ENCODE peak calls at places on chromosomes 13 and 19, in seven cellular contexts. S is HCT116, F is SK-N-SH, E is HepG2, T is H1, P is GM12878, Y is K562. H is an unnamed sample.

GRCh38 chr13:51674276-51674675 is 90.0 kb downstream of the WDFY2 start:
- DNase-seq in S (peak; percentile 12), F (no peak), E (no peak), T (no peak), P (no peak), Y (no peak), H (no peak)

GRCh38 chr13:26011996-26012688 is 39.7 kb downstream of the SHISA2 start:
- DNase-seq in S (no peak), F (no peak), E (no peak), T (peak; percentile 51), P (no peak), Y (no peak), H (no peak)

GRCh38 chr13:79749556-79749955 is 268.6 kb downstream of the NDFIP2 start:
- DNase-seq in S (no peak), F (no peak), E (no peak), T (no peak), P (no peak), Y (no peak), H (no peak)

GRCh38 chr19:12137541-12137940 is 2.6 kb downstream of the ZNF20 start:
- DNase-seq in S (no peak), F (no peak), E (peak; percentile 67), T (no peak), P (no peak), Y (no peak), H (no peak)

GRCh38 chr13:93169980-93170379 is 56.6 kb upstream of the GPC6 start:
- DNase-seq in S (no peak), F (no peak), E (peak; percentile 18), T (no peak), P (no peak), Y (no peak), H (no peak)

GRCh38 chr13:79538757-79539156 is 57.8 kb downstream of the NDFIP2 start:
- DNase-seq in S (no peak), F (no peak), E (no peak), T (no peak), P (no peak), Y (no peak), H (no peak)

GRCh38 chr13:113756441-113757097 is 2.5 kb upstream of the TMEM255B start:
- DNase-seq in S (no peak), F (no peak), E (no peak), T (no peak), P (no peak), Y (no peak), H (no peak)

GRCh38 chr13:37752156-37752555 is 117.4 kb downstream of the TRPC4 start:
- DNase-seq in S (no peak), F (no peak), E (no peak), T (no peak), P (no peak), Y (no peak), H (no peak)

GRCh38 chr19:29683009-29683408 is 17.7 kb downstream of the PLEKHF1 start:
- DNase-seq in S (no peak), F (no peak), E (peak; percentile 15), T (no peak), P (no peak), Y (no peak), H (no peak)

GRCh38 chr19:1241417-1242095 is at the start of gene ATP5F1D:
- DNase-seq in S (no peak), F (peak; percentile 93), E (peak; percentile 88), T (peak; percentile 94), P (peak; percentile 80), Y (peak; percentile 96), H (no peak)

GRCh38 chr19:35348909-35349611 is 1.4 kb downstream of the FFAR1 start:
- DNase-seq in S (no peak), F (no peak), E (no peak), T (peak; percentile 44), P (no peak), Y (peak; percentile 7), H (no peak)

GRCh38 chr19:35346193-35347052 is 1.3 kb upstream of the FFAR1 start:
- DNase-seq in S (no peak), F (no peak), E (peak; percentile 16), T (peak; percentile 31), P (peak; percentile 74), Y (peak; percentile 12), H (no peak)

GRCh38 chr19:35345671-35346111 is 2.0 kb upstream of the FFAR1 start:
- DNase-seq in S (no peak), F (no peak), E (no peak), T (peak; percentile 24), P (no peak), Y (peak; percentile 4), H (no peak)

GRCh38 chr19:35347930-35348298 is 212 bp downstream of the FFAR1 start:
- DNase-seq in S (no peak), F (no peak), E (no peak), T (no peak), P (no peak), Y (peak; percentile 8), H (no peak)

DNA sequence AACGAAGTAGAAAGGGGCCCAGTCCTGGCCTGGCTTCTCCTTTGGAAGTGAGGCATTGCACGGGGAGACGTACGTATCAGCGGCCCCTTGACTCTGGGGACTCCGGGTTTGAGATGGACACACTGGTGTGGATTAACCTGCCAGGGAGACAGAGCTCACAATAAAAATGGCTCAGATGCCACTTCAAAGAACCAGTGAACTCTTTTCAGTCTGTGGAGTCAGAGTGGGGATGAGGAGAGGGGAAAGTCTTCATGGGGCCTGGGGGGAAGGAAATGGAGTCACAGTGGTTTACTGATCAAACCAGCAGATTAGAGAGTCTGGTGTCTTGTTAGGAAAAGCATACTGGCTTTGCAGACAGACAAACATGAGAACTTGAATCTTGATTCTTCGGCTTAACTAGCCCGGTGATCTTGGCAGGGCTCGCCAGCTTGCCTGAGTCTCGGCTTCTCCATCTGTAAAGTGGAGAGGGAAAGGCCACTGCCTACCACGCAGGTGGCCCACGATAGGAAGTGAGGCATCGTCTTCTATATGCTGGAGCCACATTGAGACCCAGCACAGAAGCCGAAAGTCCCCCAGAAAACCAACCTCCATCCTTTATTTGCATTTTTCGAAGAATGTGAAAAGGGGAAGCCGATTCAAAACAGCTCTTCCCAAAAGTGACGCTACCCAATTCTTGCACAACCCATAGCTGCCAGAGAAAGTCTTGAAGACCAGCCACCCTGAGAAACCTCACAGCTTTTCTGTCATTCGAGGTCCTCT is at the start of gene FFAR1:
- DNase-seq in S (no peak), F (no peak), E (no peak), T (peak; percentile 38), P (peak; percentile 96), Y (peak; percentile 13), H (no peak)
- TF ChIP-seq POLR2AphosphoS5 in S (no peak), F (no peak), E (no peak), T (no peak), P (peak; percentile 74), Y (no peak), H (no peak)

GRCh38 chr19:35743640-35744306 is 1.4 kb downstream of the U2AF1L4 start:
- DNase-seq in S (no peak), F (no peak), E (no peak), T (no peak), P (no peak), Y (no peak), H (no peak)

GRCh38 chr19:35744335-35744687 is 907 bp downstream of the U2AF1L4 start:
- DNase-seq in S (no peak), F (no peak), E (no peak), T (no peak), P (no peak), Y (no peak), H (no peak)

GRCh38 chr19:35740423-35741215 is 1.6 kb downstream of the IGFLR1 start:
- DNase-seq in S (peak; percentile 87), F (peak; percentile 99), E (peak; percentile 96), T (peak; percentile 96), P (peak; percentile 86), Y (peak; percentile 98), H (peak; percentile 73)

GRCh38 chr19:35741216-35741541 is 1.1 kb downstream of the IGFLR1 start:
- DNase-seq in S (no peak), F (no peak), E (no peak), T (no peak), P (no peak), Y (no peak), H (no peak)

DNA sequence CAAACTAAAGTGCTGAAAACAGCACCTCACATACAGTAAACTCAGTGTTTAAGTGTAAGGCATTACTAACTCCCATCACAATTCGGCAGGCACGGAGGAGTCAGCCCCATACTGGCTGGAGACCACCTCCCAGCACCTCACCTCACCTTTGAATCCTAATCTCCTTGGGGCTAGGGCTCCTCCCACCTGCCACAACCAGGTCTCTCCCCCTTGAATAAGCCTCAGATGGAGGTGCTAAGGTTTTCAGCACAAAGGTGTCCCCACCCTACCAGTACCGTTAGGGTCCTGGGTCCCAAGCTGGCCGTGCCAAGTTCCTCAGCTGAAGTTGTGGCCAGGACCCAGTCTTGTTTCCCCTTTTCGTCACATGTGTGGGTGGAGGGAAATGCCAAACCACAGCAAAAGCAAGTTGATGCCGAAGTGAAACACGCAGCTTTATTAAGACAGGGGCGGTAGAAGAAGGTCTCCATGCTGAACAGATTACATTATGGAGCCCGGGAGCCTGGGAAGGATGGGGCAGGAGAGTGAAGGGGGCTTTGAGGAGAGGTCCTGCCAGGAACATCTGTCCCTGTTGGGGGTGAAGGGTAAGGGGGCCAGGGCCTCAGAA is at the start of gene IGFLR1:
- DNase-seq in S (no peak), F (no peak), E (no peak), T (no peak), P (peak; percentile 64), Y (no peak), H (no peak)
- H3K4me3 ChIP-seq in S (no peak within 1 kb of the TSS), F (no peak within 1 kb of the TSS), E (peak within 1 kb of the TSS; percentile 84), T (peak within 1 kb of the TSS; percentile 86), P (peak within 1 kb of the TSS; percentile 83), Y (no peak within 1 kb of the TSS), H (no peak within 1 kb of the TSS)

GRCh38 chr13:41150058-41150457 is 17.5 kb upstream of the KBTBD6 start:
- DNase-seq in S (no peak), F (no peak), E (no peak), T (no peak), P (no peak), Y (no peak), H (no peak)

GRCh38 chr13:41148421-41149283 is 16.1 kb upstream of the KBTBD6 start:
- DNase-seq in S (no peak), F (no peak), E (no peak), T (no peak), P (no peak), Y (no peak), H (no peak)

GRCh38 chr13:41145136-41145908 is 12.7 kb upstream of the KBTBD6 start:
- DNase-seq in S (no peak), F (no peak), E (no peak), T (no peak), P (no peak), Y (no peak), H (no peak)

GRCh38 chr13:41139296-41139966 is 6.8 kb upstream of the KBTBD6 start:
- DNase-seq in S (no peak), F (no peak), E (no peak), T (no peak), P (no peak), Y (no peak), H (no peak)

DNA sequence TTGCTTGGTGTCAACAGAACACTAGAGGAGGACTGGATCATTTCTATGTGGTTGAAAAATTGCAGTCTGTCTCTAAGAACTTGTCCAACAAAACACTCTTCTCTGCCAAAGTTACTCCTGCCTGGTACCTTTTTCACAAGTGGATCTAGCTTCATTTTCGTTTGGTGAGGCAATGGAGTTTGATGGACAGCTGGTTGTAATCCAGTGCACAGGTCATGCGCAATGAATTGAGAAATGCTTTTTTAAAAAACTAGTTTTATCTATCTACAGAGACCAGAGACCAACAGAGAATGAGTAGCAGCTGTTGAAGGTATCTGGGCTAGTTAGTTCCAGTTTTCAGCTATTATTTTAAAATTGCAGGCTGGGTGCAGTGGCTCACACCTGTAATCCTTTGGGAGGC is 12.0 kb upstream of the KBTBD6 start:
- DNase-seq in S (no peak), F (no peak), E (no peak), T (no peak), P (no peak), Y (no peak), H (no peak)
- TF ChIP-seq SIN3A in S (no peak), F (no peak), E (no peak), T (no peak), P (no peak), Y (no peak), H (no peak)

GRCh38 chr13:95834134-95834765 is 157.3 kb downstream of the DNAJC3 start:
- DNase-seq in S (peak; percentile 21), F (peak; percentile 69), E (peak; percentile 32), T (peak; percentile 81), P (peak; percentile 28), Y (peak; percentile 63), H (peak; percentile 27)
- TF ChIP-seq POLR2AphosphoS5 in S (no peak), F (no peak), E (no peak), T (no peak), P (no peak), Y (no peak), H (no peak)